ENCODE peak calls at places on chromosomes 11 and 22, in four cellular contexts. One of them, this sample, is unnamed.

GRCh38 chr11:62324738-62325556 is 12.3 kb upstream of the ASRGL1 start:
- DNase-seq in tibial nerve: no peak
- DNase-seq in sigmoid colon: no peak
- DNase-seq in transverse colon: peak
- DNase-seq in this sample: no peak

GRCh38 chr11:59009661-59010060 is 70.4 kb downstream of the GLYATL1 start:
- DNase-seq in tibial nerve: no peak
- DNase-seq in sigmoid colon: no peak
- DNase-seq in transverse colon: no peak
- DNase-seq in this sample: no peak

GRCh38 chr11:73647459-73648100 is 1.2 kb downstream of the PLEKHB1 start:
- DNase-seq in tibial nerve: peak
- DNase-seq in sigmoid colon: peak
- DNase-seq in transverse colon: peak
- DNase-seq in this sample: peak

GRCh38 chr22:45688606-45689080 is 17.0 kb downstream of the ATXN10 start:
- DNase-seq in tibial nerve: no peak
- DNase-seq in sigmoid colon: no peak
- DNase-seq in transverse colon: no peak
- DNase-seq in this sample: no peak

GRCh38 chr11:16883179-16883578 is 131.0 kb downstream of the PLEKHA7 start:
- DNase-seq in tibial nerve: no peak
- DNase-seq in sigmoid colon: no peak
- DNase-seq in transverse colon: peak
- DNase-seq in this sample: peak

GRCh38 chr11:86919557-86920210 is 35.5 kb downstream of the FZD4 start:
- DNase-seq in tibial nerve: no peak
- DNase-seq in sigmoid colon: no peak
- DNase-seq in transverse colon: no peak
- DNase-seq in this sample: no peak

GRCh38 chr11:133318221-133318620 is 214.1 kb downstream of the OPCML start:
- DNase-seq in tibial nerve: no peak
- DNase-seq in sigmoid colon: no peak
- DNase-seq in transverse colon: no peak
- DNase-seq in this sample: no peak

GRCh38 chr11:76206327-76207081 is at the start of gene WNT11:
- DNase-seq in tibial nerve: no peak
- DNase-seq in sigmoid colon: no peak
- DNase-seq in transverse colon: peak
- DNase-seq in this sample: peak

GRCh38 chr11:35185696-35186095 is 46.7 kb downstream of the CD44 start:
- DNase-seq in tibial nerve: no peak
- DNase-seq in sigmoid colon: no peak
- DNase-seq in transverse colon: no peak
- DNase-seq in this sample: no peak

GRCh38 chr11:57073121-57073520 is 84.4 kb downstream of the OR5AK2 start:
- DNase-seq in tibial nerve: no peak
- DNase-seq in sigmoid colon: no peak
- DNase-seq in transverse colon: no peak
- DNase-seq in this sample: no peak

GRCh38 chr11:58921778-58922390 is 17.4 kb upstream of the GLYATL1 start:
- DNase-seq in tibial nerve: no peak
- DNase-seq in sigmoid colon: no peak
- DNase-seq in transverse colon: no peak
- DNase-seq in this sample: no peak

GRCh38 chr11:108670381-108670930 is 5.6 kb downstream of the DDX10 start:
- DNase-seq in tibial nerve: no peak
- DNase-seq in sigmoid colon: no peak
- DNase-seq in transverse colon: no peak
- DNase-seq in this sample: no peak

GRCh38 chr22:50118557-50119168 is 28.9 kb downstream of the MOV10L1 start:
- DNase-seq in tibial nerve: no peak
- DNase-seq in sigmoid colon: peak
- DNase-seq in transverse colon: peak
- DNase-seq in this sample: no peak

GRCh38 chr11:47466701-47467250 is 17.8 kb upstream of the RAPSN start:
- DNase-seq in tibial nerve: no peak
- DNase-seq in sigmoid colon: peak
- DNase-seq in transverse colon: peak
- DNase-seq in this sample: peak

GRCh38 chr11:4094348-4095291 is at the start of gene RRM1:
- DNase-seq in tibial nerve: peak
- DNase-seq in sigmoid colon: peak
- DNase-seq in transverse colon: peak
- DNase-seq in this sample: peak
- TF ChIP-seq EP300 in tibial nerve: peak
- TF ChIP-seq EP300 in sigmoid colon: no peak
- TF ChIP-seq EP300 in transverse colon: no peak
- TF ChIP-seq EP300 in this sample: no peak

GRCh38 chr11:26227311-26227710 is 104.6 kb upstream of the ANO3 start:
- DNase-seq in tibial nerve: no peak
- DNase-seq in sigmoid colon: no peak
- DNase-seq in transverse colon: no peak
- DNase-seq in this sample: no peak
- TF ChIP-seq CTCF in tibial nerve: peak
- TF ChIP-seq CTCF in sigmoid colon: peak
- TF ChIP-seq CTCF in transverse colon: peak
- TF ChIP-seq CTCF in this sample: no peak

GRCh38 chr22:44024288-44024908 is at the start of gene PARVB:
- DNase-seq in tibial nerve: no peak
- DNase-seq in sigmoid colon: no peak
- DNase-seq in transverse colon: peak
- DNase-seq in this sample: no peak

GRCh38 chr22:44020981-44021380 is 3.1 kb upstream of the PARVB start:
- DNase-seq in tibial nerve: no peak
- DNase-seq in sigmoid colon: no peak
- DNase-seq in transverse colon: no peak
- DNase-seq in this sample: no peak

GRCh38 chr22:44026066-44026629 is 2.0 kb downstream of the PARVB start:
- DNase-seq in tibial nerve: no peak
- DNase-seq in sigmoid colon: no peak
- DNase-seq in transverse colon: no peak
- DNase-seq in this sample: no peak

GRCh38 chr22:44025171-44026065 is 1.3 kb downstream of the PARVB start:
- DNase-seq in tibial nerve: no peak
- DNase-seq in sigmoid colon: no peak
- DNase-seq in transverse colon: peak
- DNase-seq in this sample: peak

GRCh38 chr22:44023404-44024287 is 456 bp upstream of the PARVB start:
- DNase-seq in tibial nerve: no peak
- DNase-seq in sigmoid colon: no peak
- DNase-seq in transverse colon: peak
- DNase-seq in this sample: peak
- TF ChIP-seq POLR2A in tibial nerve: peak
- TF ChIP-seq POLR2A in sigmoid colon: no peak
- TF ChIP-seq POLR2A in transverse colon: peak
- TF ChIP-seq POLR2A in this sample: no peak

GRCh38 chr22:39800790-39801540 is 92.6 kb downstream of the ENTHD1 start:
- DNase-seq in tibial nerve: no peak
- DNase-seq in sigmoid colon: no peak
- DNase-seq in transverse colon: no peak
- DNase-seq in this sample: no peak
- TF ChIP-seq EP300 in tibial nerve: no peak
- TF ChIP-seq EP300 in sigmoid colon: no peak
- TF ChIP-seq EP300 in transverse colon: no peak
- TF ChIP-seq EP300 in this sample: no peak

GRCh38 chr11:24642648-24643047 is 145.8 kb downstream of the LUZP2 start:
- DNase-seq in tibial nerve: no peak
- DNase-seq in sigmoid colon: no peak
- DNase-seq in transverse colon: no peak
- DNase-seq in this sample: no peak
- TF ChIP-seq CTCF in tibial nerve: no peak
- TF ChIP-seq CTCF in sigmoid colon: no peak
- TF ChIP-seq CTCF in transverse colon: no peak
- TF ChIP-seq CTCF in this sample: no peak

GRCh38 chr22:43233529-43233928 is 46.6 kb upstream of the TTLL12 start:
- DNase-seq in tibial nerve: no peak
- DNase-seq in sigmoid colon: no peak
- DNase-seq in transverse colon: no peak
- DNase-seq in this sample: no peak

GRCh38 chr22:43230571-43230970 is 43.6 kb upstream of the TTLL12 start:
- DNase-seq in tibial nerve: no peak
- DNase-seq in sigmoid colon: no peak
- DNase-seq in transverse colon: no peak
- DNase-seq in this sample: no peak

GRCh38 chr22:43230983-43231723 is 44.2 kb upstream of the TTLL12 start:
- DNase-seq in tibial nerve: no peak
- DNase-seq in sigmoid colon: no peak
- DNase-seq in transverse colon: peak
- DNase-seq in this sample: peak

GRCh38 chr22:43232445-43232844 is 45.5 kb upstream of the TTLL12 start:
- DNase-seq in tibial nerve: no peak
- DNase-seq in sigmoid colon: no peak
- DNase-seq in transverse colon: no peak
- DNase-seq in this sample: no peak

DNA sequence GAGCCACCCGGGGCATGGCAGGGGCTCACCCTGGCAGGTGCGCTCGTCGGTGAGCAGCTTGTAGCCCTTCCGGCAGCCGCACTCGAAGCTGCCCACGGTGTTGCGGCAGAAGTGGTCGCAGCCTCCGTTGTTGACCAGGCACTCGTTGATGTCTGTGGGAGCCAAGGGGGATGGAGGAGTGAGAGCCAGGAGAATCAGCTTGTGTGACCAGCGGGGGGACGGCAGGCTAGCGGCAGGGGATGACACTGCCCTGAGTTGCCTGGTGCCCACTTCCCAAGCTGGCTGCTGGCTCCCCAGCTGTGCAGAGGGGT is 44.7 kb upstream of the TTLL12 start:
- DNase-seq in tibial nerve: no peak
- DNase-seq in sigmoid colon: no peak
- DNase-seq in transverse colon: no peak
- DNase-seq in this sample: no peak
- TF ChIP-seq POLR2A in tibial nerve: no peak
- TF ChIP-seq POLR2A in sigmoid colon: no peak
- TF ChIP-seq POLR2A in transverse colon: no peak
- TF ChIP-seq POLR2A in this sample: no peak

DNA sequence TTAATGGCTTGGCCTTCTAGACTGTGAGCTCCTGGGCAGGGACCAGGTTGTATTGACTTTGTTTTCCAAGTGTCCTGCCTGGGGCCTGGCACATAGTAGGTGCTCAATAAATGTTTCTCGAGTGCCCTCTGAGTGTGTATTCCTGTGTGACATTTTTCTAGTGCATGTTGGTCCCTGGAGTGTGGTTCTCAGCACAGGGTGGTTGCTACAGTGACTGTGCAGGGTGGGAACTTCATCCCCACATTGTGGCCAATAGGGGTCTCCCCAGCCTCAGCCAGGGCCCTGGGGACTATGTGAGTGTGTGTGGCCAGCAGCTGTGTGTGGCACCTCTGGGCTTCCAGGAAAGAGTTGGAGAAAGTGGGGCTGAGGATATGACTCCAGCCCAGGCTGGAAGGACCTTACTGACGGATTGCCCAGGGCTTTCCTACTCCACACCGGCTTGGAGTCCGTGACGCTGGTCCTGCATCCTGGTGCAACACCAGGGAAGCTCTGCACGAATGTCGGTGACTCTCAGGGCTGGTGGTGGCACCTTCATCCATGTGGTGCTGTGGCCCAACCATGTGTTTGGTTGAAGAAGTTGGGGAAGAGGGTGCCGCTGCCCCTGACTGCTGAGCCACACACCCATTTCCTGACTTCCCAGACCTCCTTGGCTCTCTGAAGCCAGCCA is 9.0 kb upstream of the MARK2 start:
- DNase-seq in tibial nerve: no peak
- DNase-seq in sigmoid colon: no peak
- DNase-seq in transverse colon: no peak
- DNase-seq in this sample: no peak
- TF ChIP-seq EP300 in tibial nerve: no peak
- TF ChIP-seq EP300 in sigmoid colon: no peak
- TF ChIP-seq EP300 in transverse colon: no peak
- TF ChIP-seq EP300 in this sample: no peak

DNA sequence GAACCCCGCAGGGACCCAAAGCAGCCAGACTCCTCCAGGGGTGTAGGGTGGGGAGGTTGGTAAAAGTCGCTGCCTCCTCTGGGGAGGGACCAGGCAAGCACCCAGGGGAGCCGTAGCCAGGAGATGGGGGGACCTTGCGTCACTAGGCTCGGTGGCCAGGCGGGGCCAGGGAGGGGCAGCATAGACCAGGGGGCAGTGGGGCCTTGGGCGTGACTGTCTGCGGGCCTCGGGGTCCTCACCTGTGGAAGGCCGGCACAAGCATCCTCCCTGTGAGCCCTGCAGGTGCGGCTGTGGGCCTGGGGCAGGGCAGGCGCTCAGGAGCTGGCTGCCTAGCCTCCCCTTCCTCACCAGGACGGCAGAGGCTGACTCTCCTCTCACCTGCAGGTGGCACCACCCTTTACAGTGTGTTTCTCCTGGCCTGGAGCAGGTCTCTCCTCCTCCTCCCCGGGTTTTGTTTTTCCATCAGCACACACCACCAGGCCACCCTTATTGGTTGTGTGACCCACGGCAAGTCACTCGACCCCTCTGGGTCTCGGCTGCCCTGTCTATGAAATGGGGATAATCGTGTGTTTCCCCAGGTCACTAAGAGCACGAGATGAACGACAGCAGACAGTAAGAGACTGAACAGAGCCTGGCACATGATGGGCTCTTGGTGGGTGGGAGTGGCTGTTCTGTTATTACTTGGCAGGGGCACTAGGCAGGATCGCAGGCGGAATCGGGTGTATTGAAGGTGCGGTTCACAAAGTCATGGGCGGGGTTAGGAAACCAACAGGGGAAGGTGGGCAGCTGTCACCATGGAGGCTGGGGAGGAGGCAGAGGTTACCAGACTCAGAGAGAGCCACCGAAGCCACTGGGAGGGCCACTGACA is 52.7 kb downstream of the FLRT1 start:
- DNase-seq in tibial nerve: no peak
- DNase-seq in sigmoid colon: no peak
- DNase-seq in transverse colon: no peak
- DNase-seq in this sample: no peak
- TF ChIP-seq CTCF in tibial nerve: peak
- TF ChIP-seq CTCF in sigmoid colon: no peak
- TF ChIP-seq CTCF in transverse colon: no peak
- TF ChIP-seq CTCF in this sample: no peak